ENCODE peak calls at places on chromosomes 3 and 15, in four cellular contexts. One of them, this sample, is unnamed.

GRCh38 chr3:77919244-77919643 is 879.3 kb downstream of the ROBO2 start:
- DNase-seq in HEK293T: no peak
- DNase-seq in T-helper 17 cell: no peak
- DNase-seq in SJSA1: no peak
- DNase-seq in this sample: no peak

GRCh38 chr3:5479229-5479799 is 291.8 kb downstream of the EDEM1 start:
- DNase-seq in HEK293T: no peak
- DNase-seq in T-helper 17 cell: no peak
- DNase-seq in SJSA1: no peak
- DNase-seq in this sample: no peak

GRCh38 chr3:31285808-31286486 is 246.8 kb upstream of the STT3B start:
- DNase-seq in HEK293T: no peak
- DNase-seq in T-helper 17 cell: no peak
- DNase-seq in SJSA1: no peak
- DNase-seq in this sample: no peak

GRCh38 chr15:89368566-89369223 is 34.1 kb upstream of the POLG start:
- DNase-seq in HEK293T: no peak
- DNase-seq in T-helper 17 cell: no peak
- DNase-seq in SJSA1: no peak
- DNase-seq in this sample: no peak

GRCh38 chr3:187012609-187013051 is 82.3 kb downstream of the ST6GAL1 start:
- DNase-seq in HEK293T: no peak
- DNase-seq in T-helper 17 cell: no peak
- DNase-seq in SJSA1: no peak
- DNase-seq in this sample: peak

GRCh38 chr15:98375513-98376360 is 272.6 kb upstream of the IGF1R start:
- DNase-seq in HEK293T: no peak
- DNase-seq in T-helper 17 cell: no peak
- DNase-seq in SJSA1: no peak
- DNase-seq in this sample: peak

GRCh38 chr15:71411538-71412482 is 296.5 kb downstream of the THSD4 start:
- DNase-seq in HEK293T: no peak
- DNase-seq in T-helper 17 cell: no peak
- DNase-seq in SJSA1: peak
- DNase-seq in this sample: peak

GRCh38 chr3:126537116-126537729 is 13.3 kb downstream of the CHST13 start:
- DNase-seq in HEK293T: no peak
- DNase-seq in T-helper 17 cell: no peak
- DNase-seq in SJSA1: no peak
- DNase-seq in this sample: no peak

GRCh38 chr15:68187559-68187958 is 17.6 kb downstream of the CALML4 start:
- DNase-seq in HEK293T: no peak
- DNase-seq in T-helper 17 cell: no peak
- DNase-seq in SJSA1: peak
- DNase-seq in this sample: no peak

GRCh38 chr15:90904746-90905145 is 1.6 kb downstream of the MAN2A2 start:
- DNase-seq in HEK293T: no peak
- DNase-seq in T-helper 17 cell: no peak
- DNase-seq in SJSA1: no peak
- DNase-seq in this sample: no peak

GRCh38 chr3:11386413-11387155 is 114.4 kb downstream of the ATG7 start:
- DNase-seq in HEK293T: no peak
- DNase-seq in T-helper 17 cell: no peak
- DNase-seq in SJSA1: no peak
- DNase-seq in this sample: no peak